ENCODE peak calls at places on chromosomes 6 and 20, in eight cellular contexts. O, B, S, P, Q, I, J and H are unnamed samples.

GRCh38 chr6:114534813-114535212 is 192.0 kb upstream of the HS3ST5 start:
- DNase-seq in S (no peak), Q (no peak), B (no peak), P (no peak), O (no peak), I (no peak), J (no peak), H (no peak)

GRCh38 chr20:14561733-14562132 is 224.3 kb upstream of the FLRT3 start:
- DNase-seq in I (peak), P (peak), S (no peak), J (no peak), B (no peak), O (no peak), Q (no peak), H (no peak)

GRCh38 chr20:56808732-56809131 is 179.6 kb downstream of the TFAP2C start:
- DNase-seq in S (no peak), I (no peak), P (no peak), J (no peak), Q (no peak), B (no peak), O (no peak), H (no peak)

GRCh38 chr6:113048741-113049140 is 701.6 kb downstream of the RFPL4B start:
- DNase-seq in B (no peak), O (no peak), J (no peak), S (no peak), I (peak), Q (peak), P (no peak), H (no peak)

GRCh38 chr20:3404402-3404801 is 3.1 kb downstream of the DNAAF9 start:
- DNase-seq in J (no peak), Q (no peak), S (no peak), O (no peak), P (no peak), I (no peak), B (no peak), H (no peak)

GRCh38 chr20:62148908-62149314 is 5.3 kb downstream of the SS18L1 start:
- DNase-seq in B (no peak), S (no peak), Q (no peak), O (no peak), J (no peak), I (no peak), P (peak), H (no peak)

GRCh38 chr20:63011798-63012197 is 5.0 kb upstream of the BHLHE23 start:
- DNase-seq in B (no peak), Q (no peak), S (no peak), I (peak), J (no peak), P (no peak), O (no peak), H (no peak)

GRCh38 chr6:165983112-165984072 is 184.3 kb downstream of the TBXT start:
- DNase-seq in S (no peak), P (no peak), O (no peak), B (no peak), Q (no peak), I (no peak), J (no peak), H (no peak)

GRCh38 chr20:21147593-21147992 is 21.7 kb downstream of the KIZ start:
- DNase-seq in B (no peak), I (peak), Q (no peak), P (no peak), S (no peak), O (no peak), J (no peak), H (no peak)

GRCh38 chr6:134238960-134239795 is 78.7 kb downstream of the SGK1 start:
- DNase-seq in I (no peak), B (no peak), J (no peak), S (no peak), O (no peak), Q (no peak), P (no peak), H (no peak)

GRCh38 chr6:35728663-35729348 is 8.0 kb upstream of the ARMC12 start:
- DNase-seq in Q (no peak), I (no peak), J (peak), O (peak), B (peak), P (peak), S (peak), H (no peak)

GRCh38 chr6:131015630-131016263 is 47.3 kb downstream of the EPB41L2 start:
- DNase-seq in I (peak), S (no peak), J (no peak), O (no peak), B (no peak), Q (peak), P (no peak), H (no peak)

GRCh38 chr6:32627831-32628230 is 9.4 kb upstream of the HLA-DQA1 start:
- DNase-seq in P (no peak), I (peak), J (peak), B (no peak), S (no peak), O (peak), Q (peak), H (peak)

GRCh38 chr6:99412065-99412464 is 13.0 kb downstream of the PNISR start:
- DNase-seq in O (no peak), S (no peak), I (no peak), B (no peak), Q (no peak), J (no peak), P (peak), H (no peak)

GRCh38 chr6:21046276-21046675 is 512.0 kb downstream of the CDKAL1 start:
- DNase-seq in I (no peak), P (no peak), S (no peak), J (no peak), B (no peak), O (no peak), Q (peak), H (no peak)

GRCh38 chr6:20931093-20931492 is 396.8 kb downstream of the CDKAL1 start:
- DNase-seq in I (no peak), S (no peak), B (no peak), Q (no peak), P (no peak), O (no peak), J (no peak), H (no peak)

GRCh38 chr6:30013296-30013922 is 47.7 kb upstream of the POLR1H start:
- DNase-seq in S (peak), Q (no peak), O (no peak), B (no peak), I (no peak), J (no peak), P (peak), H (peak)

GRCh38 chr6:145148392-145149175 is 586.7 kb downstream of the EPM2A start:
- DNase-seq in J (peak), P (no peak), I (peak), O (no peak), B (no peak), S (no peak), Q (peak), H (no peak)

GRCh38 chr6:98944598-98945011 is 3.1 kb downstream of the FBXL4 start:
- DNase-seq in J (no peak), P (no peak), B (no peak), O (no peak), S (no peak), Q (peak), I (peak), H (no peak)

GRCh38 chr6:145811741-145812140 is 2.9 kb downstream of the FBXO30 start:
- DNase-seq in B (no peak), S (no peak), Q (no peak), P (no peak), O (no peak), I (no peak), J (no peak), H (no peak)

GRCh38 chr6:88860310-88860709 is 103.1 kb downstream of the RNGTT start:
- DNase-seq in P (no peak), O (no peak), Q (no peak), J (no peak), I (no peak), B (no peak), S (no peak), H (no peak)

GRCh38 chr6:139080255-139080920 is 51.8 kb downstream of the ABRACL start:
- DNase-seq in O (no peak), B (no peak), P (no peak), I (peak), S (no peak), J (no peak), Q (peak), H (no peak)